ENCODE peak calls at places on chromosomes 7 and 10, in ten cellular contexts. P is anterior cingulate cortex, N is epithelial cell of esophagus, Z is SW480, Y is activated T-cell treated with anti-CD3 and anti-CD28 coated beads for 48 hours, H is upper lobe of left lung, I is foreskin keratinocyte, R is NB4, G is fibroblast of the conjunctiva, V is retinal pigment epithelial cell. L is an unnamed sample.

GRCh38 chr7:12456506-12456905 is 52.8 kb upstream of the VWDE start:
- DNase-seq in I (no peak), V (peak; percentile 73), R (no peak), Y (no peak), H (no peak), Z (no peak), G (no peak), P (no peak), N (peak; percentile 21), L (no peak)

GRCh38 chr7:81051811-81052413 is 133.1 kb upstream of the SEMA3C start:
- DNase-seq in Z (no peak), R (no peak), G (no peak), N (no peak), V (no peak), I (no peak), Y (no peak), H (no peak), P (no peak), L (no peak)

GRCh38 chr10:124688889-124689670 is 55.1 kb downstream of the FAM53B start:
- DNase-seq in P (no peak), Z (no peak), G (no peak), I (peak; percentile 32), Y (peak; percentile 56), H (no peak), N (peak; percentile 82), V (no peak), R (no peak), L (no peak)

GRCh38 chr7:107505997-107506682 is 36.3 kb downstream of the GPR22 start:
- DNase-seq in G (no peak), N (peak; percentile 93), I (peak; percentile 80), Y (no peak), R (no peak), P (no peak), Z (peak; percentile 96), V (no peak), H (no peak), L (peak; percentile 51)

GRCh38 chr7:147990079-147990478 is 600.5 kb upstream of the C7orf33 start:
- DNase-seq in Z (no peak), R (no peak), N (no peak), Y (no peak), H (no peak), V (no peak), G (no peak), P (no peak), I (no peak), L (no peak)

GRCh38 chr10:23780331-23780730 is 341.5 kb downstream of the OTUD1 start:
- DNase-seq in P (no peak), G (no peak), R (peak; percentile 53), Z (no peak), I (no peak), Y (no peak), N (peak; percentile 11), V (no peak), H (no peak), L (no peak)

GRCh38 chr10:35165112-35165511 is 38.5 kb downstream of the CREM start:
- DNase-seq in P (no peak), H (no peak), I (no peak), V (no peak), Y (no peak), R (no peak), G (no peak), Z (no peak), N (no peak), L (no peak)

GRCh38 chr7:136677456-136678365 is 190.7 kb upstream of the CHRM2 start:
- DNase-seq in V (no peak), Z (no peak), P (no peak), H (no peak), N (peak; percentile 85), I (peak; percentile 10), Y (no peak), R (peak; percentile 86), G (no peak), L (peak; percentile 55)

GRCh38 chr7:21617916-21618390 is 75.1 kb downstream of the DNAH11 start:
- DNase-seq in Y (no peak), H (no peak), R (no peak), V (no peak), P (no peak), N (peak; percentile 88), G (peak; percentile 53), Z (no peak), I (peak; percentile 58), L (no peak)

GRCh38 chr10:110005716-110006115 is 2.1 kb upstream of the ADD3 start:
- DNase-seq in H (peak; percentile 86), V (no peak), R (peak; percentile 19), Z (peak; percentile 50), I (no peak), P (no peak), Y (no peak), G (peak; percentile 76), N (peak; percentile 33), L (no peak)

GRCh38 chr7:144027974-144028373 is 20.8 kb upstream of the OR2A5 start:
- DNase-seq in N (no peak), Y (no peak), H (no peak), Z (no peak), P (no peak), I (no peak), G (no peak), V (no peak), R (no peak), L (no peak)

GRCh38 chr10:6279540-6280267 is 77.0 kb downstream of the PFKFB3 start:
- DNase-seq in N (peak; percentile 56), R (no peak), H (no peak), I (no peak), Y (no peak), V (peak; percentile 66), G (no peak), P (no peak), Z (peak; percentile 57), L (no peak)

GRCh38 chr7:103748680-103749079 is 240.8 kb downstream of the RELN start:
- DNase-seq in P (no peak), N (no peak), G (no peak), H (no peak), I (no peak), V (no peak), R (no peak), Z (no peak), Y (no peak), L (no peak)

GRCh38 chr10:104582604-104582951 is 58.5 kb upstream of the SORCS3 start:
- DNase-seq in Y (no peak), H (no peak), N (peak; percentile 76), Z (peak; percentile 12), I (peak; percentile 78), R (no peak), P (no peak), V (no peak), G (no peak), L (no peak)

GRCh38 chr10:34156781-34157425 is 658.2 kb downstream of the PARD3 start:
- DNase-seq in I (peak; percentile 64), G (peak; percentile 32), N (peak; percentile 78), Y (no peak), V (no peak), R (no peak), H (no peak), P (no peak), Z (no peak), L (no peak)

GRCh38 chr7:2802082-2802481 is 42.0 kb downstream of the GNA12 start:
- DNase-seq in V (no peak), N (peak; percentile 41), H (no peak), G (no peak), R (no peak), I (no peak), Z (no peak), P (no peak), Y (no peak), L (no peak)

GRCh38 chr10:110813743-110814472 is 57.8 kb upstream of the PDCD4 start:
- DNase-seq in Z (no peak), G (no peak), N (no peak), I (no peak), H (no peak), P (no peak), V (no peak), Y (no peak), R (no peak), L (no peak)

GRCh38 chr10:101536800-101537199 is 51.3 kb downstream of the POLL start:
- DNase-seq in P (no peak), Y (no peak), R (peak; percentile 53), Z (peak; percentile 16), G (peak; percentile 1), V (no peak), N (peak; percentile 57), I (no peak), H (no peak), L (peak; percentile 48)

GRCh38 chr7:2553831-2554581 is 1.3 kb downstream of the BRAT1 start:
- DNase-seq in H (no peak), I (no peak), Z (no peak), N (peak; percentile 67), R (no peak), V (no peak), G (no peak), P (no peak), Y (no peak), L (no peak)

GRCh38 chr10:21161090-21161625 is 264.0 kb upstream of the NEBL start:
- DNase-seq in Y (no peak), I (no peak), G (no peak), V (no peak), P (no peak), H (no peak), R (no peak), Z (no peak), N (no peak), L (no peak)

GRCh38 chr7:82762880-82763279 is 319.3 kb upstream of the CACNA2D1 start:
- DNase-seq in Y (no peak), H (no peak), Z (no peak), N (no peak), P (no peak), I (no peak), V (peak; percentile 60), G (no peak), R (no peak), L (no peak)

GRCh38 chr7:29319719-29320521 is 125.3 kb downstream of the CHN2 start:
- DNase-seq in N (no peak), R (peak; percentile 78), G (no peak), P (no peak), H (no peak), Y (no peak), Z (no peak), V (no peak), I (no peak), L (peak; percentile 97)

GRCh38 chr7:30674420-30674819 is 7.8 kb downstream of the CRHR2 start:
- DNase-seq in N (no peak), G (no peak), Y (no peak), R (no peak), I (no peak), Z (no peak), V (no peak), H (no peak), P (no peak), L (no peak)

GRCh38 chr7:91609525-91609924 is 271.0 kb downstream of the MTERF1 start:
- DNase-seq in Y (no peak), R (no peak), Z (no peak), V (no peak), G (no peak), H (no peak), I (no peak), P (no peak), N (no peak), L (no peak)